ENCODE peak calls at places on chromosomes 7 and 10, in six cellular contexts. I is mesothelial cell of epicardium; S is activated naive CD8-positive, alpha-beta T cell treated with anti-CD3 and anti-CD28 coated beads for 36 hours; E is HT-29; D is HCEC 1CT; A is D341Med. M is an unnamed sample.

GRCh38 chr7:148664319-148664718 is 34.4 kb upstream of the CUL1 start:
- DNase-seq in I (no peak), S (no peak), E (no peak), D (no peak), A (no peak), M (no peak)

GRCh38 chr10:29649561-29650551 is 15.1 kb upstream of the SVIL start:
- DNase-seq in I (no peak), S (no peak), E (no peak), D (peak; percentile 81), A (no peak), M (no peak)

GRCh38 chr10:14009315-14010082 is 321.2 kb downstream of the FRMD4A start:
- DNase-seq in I (no peak), S (peak; percentile 79), E (no peak), D (peak; percentile 66), A (no peak), M (peak; percentile 70)

GRCh38 chr7:128221929-128222403 is 19.1 kb upstream of the LEP start:
- DNase-seq in I (no peak), S (no peak), E (peak; percentile 29), D (peak; percentile 78), A (no peak), M (no peak)

GRCh38 chr7:2044883-2045471 is 187.8 kb downstream of the MAD1L1 start:
- DNase-seq in I (peak; percentile 12), S (no peak), E (no peak), D (no peak), A (no peak), M (no peak)

GRCh38 chr10:95201736-95202135 is 7.7 kb downstream of the ACSM6 start:
- DNase-seq in I (no peak), S (no peak), E (peak; percentile 2), D (peak; percentile 85), A (no peak), M (no peak)

GRCh38 chr7:101347477-101347876 is 15.2 kb upstream of the COL26A1 start:
- DNase-seq in I (no peak), S (no peak), E (no peak), D (no peak), A (no peak), M (no peak)

GRCh38 chr7:80584778-80585177 is 53.7 kb upstream of the CD36 start:
- DNase-seq in I (no peak), S (no peak), E (peak; percentile 28), D (peak; percentile 54), A (no peak), M (no peak)

GRCh38 chr7:140640060-140640611 is 477 bp downstream of the DENND2A start:
- DNase-seq in I (no peak), S (peak; percentile 11), E (no peak), D (peak; percentile 31), A (peak; percentile 77), M (no peak)

GRCh38 chr7:12434012-12434642 is 30.5 kb upstream of the VWDE start:
- DNase-seq in I (no peak), S (no peak), E (peak; percentile 21), D (peak; percentile 14), A (no peak), M (no peak)

GRCh38 chr7:152706465-152706864 is 30.5 kb upstream of the XRCC2 start:
- DNase-seq in I (no peak), S (no peak), E (no peak), D (no peak), A (no peak), M (no peak)

GRCh38 chr7:133727476-133728214 is 399.5 kb upstream of the LRGUK start:
- DNase-seq in I (no peak), S (no peak), E (no peak), D (no peak), A (no peak), M (no peak)

GRCh38 chr10:9437131-9437530 is 1382.6 kb downstream of the GATA3 start:
- DNase-seq in I (no peak), S (no peak), E (no peak), D (no peak), A (no peak), M (no peak)

GRCh38 chr7:80324032-80324431 is 187.8 kb downstream of the GNAT3 start:
- DNase-seq in I (peak; percentile 37), S (no peak), E (peak; percentile 86), D (peak; percentile 76), A (no peak), M (no peak)

GRCh38 chr7:150945171-150945852 is 32.8 kb downstream of the KCNH2 start:
- DNase-seq in I (no peak), S (no peak), E (no peak), D (no peak), A (no peak), M (no peak)

GRCh38 chr7:28224675-28225074 is 44.1 kb upstream of the JAZF1 start:
- DNase-seq in I (no peak), S (no peak), E (no peak), D (no peak), A (no peak), M (no peak)

GRCh38 chr10:9825491-9826018 is 1192.1 kb upstream of the CELF2 start:
- DNase-seq in I (no peak), S (no peak), E (no peak), D (no peak), A (no peak), M (no peak)

GRCh38 chr10:499991-500390 is 189.5 kb downstream of the DIP2C start:
- DNase-seq in I (no peak), S (no peak), E (no peak), D (no peak), A (no peak), M (no peak)

GRCh38 chr10:31315453-31315852 is 3.6 kb upstream of the ZEB1 start:
- DNase-seq in I (no peak), S (no peak), E (no peak), D (peak; percentile 88), A (no peak), M (no peak)

M was measured in activated CD8-positive, alpha-beta T cell treated with anti-CD3 and anti-CD28 coated beads, Interleukin-2, amount 10 ng/mL, durations not matched to agents 7 days and 5 days.